ENCODE peak calls at places on chromosomes 6 and 20, in four cellular contexts. L is GM12878, J is HepG2, V is K562. E is an unnamed sample.

GRCh38 chr6:39263299-39264037 is 34.2 kb upstream of the KCNK5 start:
- DNase-seq in L (no peak), J (no peak), V (no peak), E (no peak)

GRCh38 chr6:84601366-84601765 is 163.0 kb downstream of the TBX18 start:
- DNase-seq in L (no peak), J (no peak), V (no peak), E (no peak)

GRCh38 chr6:135311446-135312200 is 130.5 kb downstream of the MYB start:
- DNase-seq in L (no peak), J (no peak), V (no peak), E (no peak)

GRCh38 chr6:167766986-167767714 is 59.6 kb upstream of the AFDN start:
- DNase-seq in L (no peak), J (no peak), V (peak; percentile 72), E (no peak)

GRCh38 chr6:30167101-30167500 is 3.8 kb downstream of the TRIM15 start:
- DNase-seq in L (no peak), J (no peak), V (no peak), E (no peak)

GRCh38 chr6:106609699-106610098 is 19.6 kb downstream of the RTN4IP1 start:
- DNase-seq in L (no peak), J (peak; percentile 52), V (peak; percentile 32), E (peak; percentile 16)

GRCh38 chr6:35258858-35259193 is 709 bp upstream of the ZNF76 start:
- DNase-seq in L (no peak), J (peak; percentile 52), V (peak; percentile 80), E (peak; percentile 69)

GRCh38 chr20:57990396-57990987 is 238.0 kb downstream of the ANKRD60 start:
- DNase-seq in L (no peak), J (no peak), V (no peak), E (no peak)

GRCh38 chr6:9225441-9225871 is 790.1 kb upstream of the SLC35B3 start:
- DNase-seq in L (no peak), J (no peak), V (no peak), E (no peak)

GRCh38 chr20:12928755-12929401 is 79.9 kb upstream of the SPTLC3 start:
- DNase-seq in L (no peak), J (peak; percentile 91), V (no peak), E (no peak)

GRCh38 chr20:54070187-54070987 is at the start of gene BCAS1:
- DNase-seq in L (no peak), J (peak; percentile 86), V (no peak), E (no peak)

GRCh38 chr6:139625998-139626975 is 251.8 kb upstream of the CITED2 start:
- DNase-seq in L (no peak), J (peak; percentile 15), V (no peak), E (no peak)

GRCh38 chr6:66896415-66896814 is 1189.4 kb upstream of the EYS start:
- DNase-seq in L (no peak), J (peak; percentile 5), V (no peak), E (no peak)

GRCh38 chr6:123009101-123009500 is 13.1 kb downstream of the CLVS2 start:
- DNase-seq in L (no peak), J (no peak), V (no peak), E (no peak)

GRCh38 chr6:33860006-33860405 is 56.2 kb upstream of the MLN start:
- DNase-seq in L (no peak), J (no peak), V (no peak), E (no peak)

GRCh38 chr6:43916924-43917877 is 147.2 kb downstream of the VEGFA start:
- DNase-seq in L (no peak), J (peak; percentile 92), V (no peak), E (no peak)

GRCh38 chr20:63176035-63176434 is 39.9 kb downstream of the YTHDF1 start:
- DNase-seq in L (no peak), J (no peak), V (no peak), E (no peak)

GRCh38 chr6:167973092-167973880 is 24.2 kb upstream of the KIF25 start:
- DNase-seq in L (no peak), J (no peak), V (no peak), E (no peak)

GRCh38 chr6:169859978-169860703 is 108.7 kb downstream of the ERMARD start:
- DNase-seq in L (no peak), J (no peak), V (no peak), E (no peak)

GRCh38 chr20:37987602-37988290 is 45.5 kb downstream of the TTI1 start:
- DNase-seq in L (no peak), J (no peak), V (peak; percentile 39), E (no peak)

GRCh38 chr6:5851261-5851757 is 155.4 kb downstream of the NRN1 start:
- DNase-seq in L (no peak), J (no peak), V (no peak), E (no peak)

GRCh38 chr6:35310265-35310831 is 12.7 kb downstream of the DEF6 start:
- DNase-seq in L (no peak), J (no peak), V (no peak), E (no peak)

GRCh38 chr6:16129623-16130243 is 847 bp downstream of the MYLIP start:
- DNase-seq in L (no peak), J (no peak), V (peak; percentile 41), E (no peak)

GRCh38 chr6:80523531-80523970 is 417.1 kb downstream of the BCKDHB start:
- DNase-seq in L (no peak), J (no peak), V (peak; percentile 3), E (peak; percentile 9)

GRCh38 chr6:31659649-31660223 is 842 bp downstream of the C6orf47 start:
- DNase-seq in L (no peak), J (no peak), V (peak; percentile 69), E (no peak)

GRCh38 chr6:111691345-111692225 is 85.9 kb upstream of the TRAF3IP2 start:
- DNase-seq in L (no peak), J (no peak), V (no peak), E (no peak)

GRCh38 chr6:21128601-21129000 is 464.9 kb upstream of the SOX4 start:
- DNase-seq in L (no peak), J (no peak), V (no peak), E (no peak)

GRCh38 chr20:19259182-19259591 is 46.7 kb downstream of the SLC24A3 start:
- DNase-seq in L (no peak), J (no peak), V (no peak), E (no peak)

GRCh38 chr20:43812216-43812615 is 85.4 kb upstream of the GTSF1L start:
- DNase-seq in L (no peak), J (no peak), V (no peak), E (no peak)

GRCh38 chr6:88422831-88423230 is 256.7 kb upstream of the CNR1 start:
- DNase-seq in L (no peak), J (no peak), V (peak; percentile 33), E (no peak)

GRCh38 chr6:74404366-74404765 is 708.4 kb downstream of the CD109 start:
- DNase-seq in L (no peak), J (no peak), V (no peak), E (no peak)

GRCh38 chr6:39922821-39923220 is 11.4 kb downstream of the MOCS1 start:
- DNase-seq in L (no peak), J (no peak), V (no peak), E (no peak)

GRCh38 chr6:44224154-44224977 is 971 bp downstream of the SLC29A1 start:
- DNase-seq in L (no peak), J (no peak), V (peak; percentile 57), E (no peak)

GRCh38 chr6:156953125-156953477 is 175.9 kb downstream of the ARID1B start:
- DNase-seq in L (no peak), J (no peak), V (no peak), E (no peak)

GRCh38 chr6:168060521-168060931 is 18.5 kb downstream of the FRMD1 start:
- DNase-seq in L (no peak), J (peak; percentile 64), V (peak; percentile 65), E (peak; percentile 48)

GRCh38 chr20:51303731-51304670 is 238.5 kb downstream of the NFATC2 start:
- DNase-seq in L (no peak), J (no peak), V (no peak), E (no peak)

GRCh38 chr20:51306081-51306480 is 236.4 kb downstream of the NFATC2 start:
- DNase-seq in L (no peak), J (no peak), V (no peak), E (no peak)

GRCh38 chr20:51309128-51309527 is 233.4 kb downstream of the NFATC2 start:
- DNase-seq in L (no peak), J (no peak), V (no peak), E (no peak)

GRCh38 chr20:51305316-51306052 is 237.0 kb downstream of the NFATC2 start:
- DNase-seq in L (no peak), J (no peak), V (no peak), E (no peak)

GRCh38 chr20:51306521-51307358 is 235.8 kb downstream of the NFATC2 start:
- DNase-seq in L (no peak), J (peak; percentile 56), V (peak; percentile 75), E (peak; percentile 88)
- TF ChIP-seq FOXM1 in L (no peak), J (no peak), V (no peak), E (no peak)

GRCh38 chr6:147660334-147661311 is 152.1 kb downstream of the SAMD5 start:
- DNase-seq in L (no peak), J (peak; percentile 74), V (peak; percentile 95), E (no peak)

GRCh38 chr6:147664092-147664491 is 155.6 kb downstream of the SAMD5 start:
- DNase-seq in L (no peak), J (no peak), V (peak; percentile 25), E (no peak)

GRCh38 chr6:147667082-147667481 is 158.6 kb downstream of the SAMD5 start:
- DNase-seq in L (no peak), J (no peak), V (no peak), E (no peak)

GRCh38 chr6:147662639-147663038 is 154.1 kb downstream of the SAMD5 start:
- DNase-seq in L (no peak), J (no peak), V (no peak), E (no peak)

DNA sequence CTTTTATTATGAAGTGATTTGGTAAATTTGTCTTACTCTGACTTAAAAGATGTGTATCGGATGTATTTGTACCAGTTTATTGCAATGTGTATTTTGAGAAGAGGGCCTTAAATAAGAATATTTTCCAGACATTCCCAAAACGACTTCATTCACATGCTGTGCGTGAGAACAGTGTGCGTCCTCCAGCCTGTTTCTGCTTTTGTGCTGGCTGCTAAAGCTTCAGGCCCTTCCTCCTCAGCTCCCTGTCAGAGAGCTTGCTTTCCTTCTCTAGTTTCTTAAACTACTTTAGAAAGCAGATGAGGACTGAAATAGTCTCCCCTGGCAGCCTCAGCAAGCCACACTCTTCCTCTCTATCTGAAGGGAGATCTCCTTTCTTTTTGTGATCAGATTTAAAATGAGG is 157.8 kb downstream of the SAMD5 start:
- DNase-seq in L (no peak), J (no peak), V (no peak), E (no peak)
- TF ChIP-seq TARDBP in L (no peak), J (no peak), V (no peak), E (no peak)

DNA sequence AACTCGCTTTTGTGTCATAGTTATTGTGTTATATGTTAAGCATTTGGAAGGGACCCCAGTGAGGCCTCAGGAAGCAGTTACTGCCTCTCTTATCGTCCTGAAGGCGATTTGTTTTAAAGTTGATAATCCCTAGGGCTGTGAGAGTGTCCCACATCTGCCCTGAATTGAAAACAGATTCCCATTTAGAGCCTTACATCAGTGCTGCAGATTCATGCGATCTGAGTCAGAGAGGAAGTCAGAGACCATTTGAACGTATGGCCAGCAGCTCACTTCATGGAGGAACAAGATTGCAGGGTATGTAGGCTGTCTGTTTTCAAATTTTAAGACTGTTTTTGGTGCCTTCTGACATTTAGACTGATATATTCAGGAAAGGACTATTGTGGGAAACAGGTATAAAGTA is 70.6 kb upstream of the SASH1 start:
- DNase-seq in L (no peak), J (no peak), V (no peak), E (no peak)
- TF ChIP-seq FOXM1 in L (no peak), J (no peak), V (no peak), E (no peak)

GRCh38 chr20:23602699-23603098 is 3.0 kb downstream of the CST9 start:
- DNase-seq in L (no peak), J (no peak), V (no peak), E (no peak)
- TF ChIP-seq TARDBP in L (no peak), J (no peak), V (no peak), E (no peak)

E was measured in HEK293T.